ENCODE peak calls at places on chromosome 3, in six cellular contexts. E is mesenchymal stem cell, S is IMR-90, T is H9, U is mesendoderm, W is H1. N is an unnamed sample.

GRCh38 chr3:129606522-129607390 is at the start of gene PLXND1:
- DNase-seq in U (peak; percentile 90), T (peak; percentile 77), E (peak; percentile 87), W (no peak), S (peak; percentile 39), N (no peak)

GRCh38 chr3:100261481-100261903 is 700 bp downstream of the TBC1D23 start:
- DNase-seq in E (no peak), S (no peak), T (no peak), U (no peak), W (no peak), N (no peak)

GRCh38 chr3:128994581-128995161 is 795 bp upstream of the CFAP92 start:
- DNase-seq in W (no peak), S (no peak), T (no peak), U (no peak), E (no peak), N (no peak)

GRCh38 chr3:46713898-46714552 is 3.6 kb downstream of the PRSS50 start:
- DNase-seq in E (no peak), S (no peak), T (peak; percentile 17), W (no peak), U (no peak), N (no peak)

GRCh38 chr3:180358179-180358578 is 243.8 kb upstream of the TTC14 start:
- DNase-seq in S (peak; percentile 58), W (no peak), E (no peak), U (no peak), T (no peak), N (no peak)

GRCh38 chr3:72601049-72601448 is 247.2 kb downstream of the SHQ1 start:
- DNase-seq in W (no peak), U (no peak), S (no peak), E (no peak), T (no peak), N (no peak)

GRCh38 chr3:11678735-11679134 is 35.0 kb upstream of the VGLL4 start:
- DNase-seq in T (no peak), W (no peak), S (peak; percentile 8), U (no peak), E (no peak), N (no peak)

GRCh38 chr3:40975711-40976121 is 223.6 kb upstream of the CTNNB1 start:
- DNase-seq in S (no peak), E (peak; percentile 39), T (no peak), W (no peak), U (no peak), N (no peak)

GRCh38 chr3:107882261-107882660 is 208.6 kb downstream of the CD47 start:
- DNase-seq in U (no peak), S (no peak), T (no peak), W (no peak), E (no peak), N (no peak)

GRCh38 chr3:187799942-187800637 is 54.8 kb upstream of the BCL6 start:
- DNase-seq in W (no peak), E (no peak), U (no peak), S (peak; percentile 24), T (no peak), N (no peak)

GRCh38 chr3:99648091-99648490 is 9.7 kb downstream of the COL8A1 start:
- DNase-seq in S (peak; percentile 74), E (peak; percentile 85), W (no peak), T (no peak), U (no peak), N (no peak)

GRCh38 chr3:125141596-125142417 is 70.7 kb downstream of the SLC12A8 start:
- DNase-seq in T (peak; percentile 77), S (no peak), E (no peak), W (no peak), U (peak; percentile 85), N (no peak)

GRCh38 chr3:4825572-4826236 is 153.5 kb upstream of the BHLHE40 start:
- DNase-seq in W (no peak), T (no peak), E (no peak), S (no peak), U (peak; percentile 62), N (no peak)

GRCh38 chr3:21462151-21462550 is 288.9 kb downstream of the ZNF385D start:
- DNase-seq in W (no peak), S (no peak), E (no peak), T (no peak), U (no peak), N (no peak)

GRCh38 chr3:32421991-32422859 is 30.6 kb downstream of the CMTM7 start:
- DNase-seq in E (peak; percentile 36), U (no peak), T (no peak), S (peak; percentile 73), W (no peak), N (no peak)

DNA sequence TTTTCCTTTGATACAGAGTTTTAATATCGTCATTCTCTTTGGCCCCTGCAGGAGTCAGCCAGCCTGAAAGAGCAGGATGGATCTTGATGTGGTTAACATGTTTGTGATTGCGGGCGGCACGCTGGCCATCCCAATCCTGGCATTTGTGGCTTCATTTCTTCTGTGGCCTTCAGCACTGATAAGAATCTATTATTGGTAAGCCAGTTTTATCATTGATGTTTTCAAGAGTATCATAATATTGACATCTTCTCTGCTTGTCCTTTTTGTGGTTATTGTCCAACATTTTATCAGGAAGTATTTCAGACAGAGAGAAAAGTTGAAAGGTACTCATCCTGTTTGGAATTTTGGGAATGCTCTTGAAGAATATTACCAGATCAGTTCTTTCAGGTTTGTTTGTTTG is 18.9 kb downstream of the ABHD6 start:
- DNase-seq in U (no peak), T (no peak), E (no peak), W (no peak), S (no peak), N (no peak)
- H2BK15ac ChIP-seq in U (no peak overlapping the region), T (no peak overlapping the region), E (no peak overlapping the region), W (no peak overlapping the region), S (no peak overlapping the region), N (no peak overlapping the region)

GRCh38 chr3:152458725-152459515 is 190.2 kb downstream of the MBNL1 start:
- DNase-seq in T (no peak), E (peak; percentile 30), W (no peak), U (no peak), S (peak; percentile 29), N (no peak)

GRCh38 chr3:152458023-152458724 is 189.4 kb downstream of the MBNL1 start:
- DNase-seq in T (no peak), S (no peak), W (no peak), E (no peak), U (no peak), N (no peak)

GRCh38 chr3:152461460-152461859 is 192.7 kb downstream of the MBNL1 start:
- DNase-seq in S (no peak), T (no peak), U (no peak), E (no peak), W (no peak), N (no peak)

GRCh38 chr3:152460936-152461335 is 192.2 kb downstream of the MBNL1 start:
- DNase-seq in W (no peak), E (no peak), T (no peak), U (no peak), S (no peak), N (no peak)

GRCh38 chr3:152459572-152459971 is 190.8 kb downstream of the MBNL1 start:
- DNase-seq in E (no peak), W (no peak), S (no peak), U (no peak), T (no peak), N (no peak)
- H2BK15ac ChIP-seq in E (no peak overlapping the region), W (no peak overlapping the region), S (no peak overlapping the region), U (no peak overlapping the region), T (no peak overlapping the region), N (no peak overlapping the region)

GRCh38 chr3:136544532-136544931 is 207.6 kb downstream of the STAG1 start:
- DNase-seq in U (no peak), S (peak; percentile 31), T (no peak), E (peak; percentile 29), W (no peak), N (no peak)

GRCh38 chr3:136543385-136543784 is 208.8 kb downstream of the STAG1 start:
- DNase-seq in S (peak; percentile 45), E (peak; percentile 65), T (no peak), U (no peak), W (no peak), N (no peak)

GRCh38 chr3:136547293-136547692 is 204.9 kb downstream of the STAG1 start:
- DNase-seq in W (no peak), E (peak; percentile 15), U (peak; percentile 30), T (no peak), S (peak; percentile 55), N (no peak)

GRCh38 chr3:136545664-136546266 is 206.4 kb downstream of the STAG1 start:
- DNase-seq in T (no peak), W (no peak), U (peak; percentile 13), S (peak; percentile 51), E (peak; percentile 16), N (no peak)

DNA sequence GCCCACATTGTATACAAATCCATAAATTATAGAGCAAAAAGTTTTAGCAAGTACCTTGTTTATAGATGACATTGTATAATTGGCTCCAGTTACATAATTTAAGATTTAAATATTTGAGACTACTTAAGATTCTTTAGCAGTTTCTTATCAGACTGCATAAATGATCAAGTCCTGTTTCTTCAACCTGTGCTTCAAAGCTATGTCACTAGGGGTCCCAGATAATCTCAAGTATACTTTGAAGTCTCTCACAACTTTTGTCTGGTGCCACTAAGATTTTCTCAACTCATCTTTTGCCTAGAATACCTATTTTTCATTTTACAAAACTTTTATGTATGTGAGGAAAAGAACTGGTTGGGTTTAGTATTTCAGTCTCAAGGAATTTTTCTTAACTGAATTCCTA is 205.5 kb downstream of the STAG1 start:
- DNase-seq in S (peak; percentile 22), E (peak; percentile 9), T (no peak), U (peak; percentile 61), W (no peak), N (no peak)
- H2BK15ac ChIP-seq in S (no peak overlapping the region), E (no peak overlapping the region), T (no peak overlapping the region), U (no peak overlapping the region), W (no peak overlapping the region), N (no peak overlapping the region)

GRCh38 chr3:122857019-122857418 is 62.1 kb downstream of the SLC49A4 start:
- DNase-seq in W (no peak), U (no peak), S (peak; percentile 62), T (no peak), E (peak; percentile 40), N (no peak)
- H2BK15ac ChIP-seq in W (no peak overlapping the region), U (no peak overlapping the region), S (no peak overlapping the region), T (no peak overlapping the region), E (no peak overlapping the region), N (no peak overlapping the region)

N was measured in neuronal stem cell.